ENCODE peak calls at places on chromosomes 4 and X, in five cellular contexts. One of them, this sample, is unnamed.

GRCh38 chr4:85860066-85860465 is 385.1 kb downstream of the ARHGAP24 start:
- DNase-seq in endothelial cell: no peak
- DNase-seq in epithelial cell of proximal tubule: no peak
- DNase-seq in type B pancreatic cell: no peak
- DNase-seq in progenitor cell of endocrine pancreas: no peak
- DNase-seq in this sample: no peak

GRCh38 chrX:8844157-8844556 is 43.0 kb upstream of the FAM9A start:
- DNase-seq in progenitor cell of endocrine pancreas: no peak
- DNase-seq in endothelial cell: no peak
- DNase-seq in type B pancreatic cell: no peak
- DNase-seq in epithelial cell of proximal tubule: no peak
- DNase-seq in this sample: no peak

GRCh38 chr4:176794151-176794550 is 1.4 kb upstream of the VEGFC start:
- DNase-seq in type B pancreatic cell: no peak
- DNase-seq in epithelial cell of proximal tubule: no peak
- DNase-seq in progenitor cell of endocrine pancreas: no peak
- DNase-seq in endothelial cell: no peak
- DNase-seq in this sample: no peak

GRCh38 chr4:173990879-173991231 is 292.6 kb downstream of the FBXO8 start:
- DNase-seq in endothelial cell: no peak
- DNase-seq in type B pancreatic cell: no peak
- DNase-seq in epithelial cell of proximal tubule: no peak
- DNase-seq in progenitor cell of endocrine pancreas: no peak
- DNase-seq in this sample: no peak

GRCh38 chr4:86044593-86044985 is 315.3 kb downstream of the MAPK10 start:
- DNase-seq in endothelial cell: no peak
- DNase-seq in type B pancreatic cell: no peak
- DNase-seq in progenitor cell of endocrine pancreas: no peak
- DNase-seq in epithelial cell of proximal tubule: no peak
- DNase-seq in this sample: no peak

GRCh38 chrX:125673758-125674157 is 354.1 kb downstream of the TEX13C start:
- DNase-seq in epithelial cell of proximal tubule: no peak
- DNase-seq in progenitor cell of endocrine pancreas: no peak
- DNase-seq in type B pancreatic cell: no peak
- DNase-seq in endothelial cell: no peak
- DNase-seq in this sample: no peak

GRCh38 chr4:6385288-6385687 is 87.1 kb downstream of the PPP2R2C start:
- DNase-seq in type B pancreatic cell: no peak
- DNase-seq in endothelial cell: no peak
- DNase-seq in progenitor cell of endocrine pancreas: no peak
- DNase-seq in epithelial cell of proximal tubule: no peak
- DNase-seq in this sample: no peak

GRCh38 chr4:69224891-69225290 is 10.3 kb upstream of the UGT2B11 start:
- DNase-seq in progenitor cell of endocrine pancreas: no peak
- DNase-seq in type B pancreatic cell: no peak
- DNase-seq in epithelial cell of proximal tubule: no peak
- DNase-seq in endothelial cell: no peak
- DNase-seq in this sample: no peak

GRCh38 chr4:138330531-138330930 is 88.4 kb upstream of the SLC7A11 start:
- DNase-seq in endothelial cell: no peak
- DNase-seq in progenitor cell of endocrine pancreas: no peak
- DNase-seq in type B pancreatic cell: no peak
- DNase-seq in epithelial cell of proximal tubule: no peak
- DNase-seq in this sample: no peak

GRCh38 chr4:680931-681645 is 6.7 kb downstream of the MYL5 start:
- DNase-seq in epithelial cell of proximal tubule: no peak
- DNase-seq in endothelial cell: peak
- DNase-seq in type B pancreatic cell: peak
- DNase-seq in progenitor cell of endocrine pancreas: no peak
- DNase-seq in this sample: peak

GRCh38 chrX:49106930-49107329 is 16.6 kb downstream of the GPKOW start:
- DNase-seq in endothelial cell: peak
- DNase-seq in progenitor cell of endocrine pancreas: no peak
- DNase-seq in epithelial cell of proximal tubule: peak
- DNase-seq in type B pancreatic cell: no peak
- DNase-seq in this sample: no peak

GRCh38 chr4:189305500-189305899 is 635.2 kb upstream of the FRG1 start:
- DNase-seq in epithelial cell of proximal tubule: no peak
- DNase-seq in endothelial cell: no peak
- DNase-seq in type B pancreatic cell: no peak
- DNase-seq in progenitor cell of endocrine pancreas: no peak
- DNase-seq in this sample: no peak

GRCh38 chrX:54043696-54044125 is 562 bp downstream of the PHF8 start:
- DNase-seq in epithelial cell of proximal tubule: no peak
- DNase-seq in endothelial cell: peak
- DNase-seq in type B pancreatic cell: peak
- DNase-seq in progenitor cell of endocrine pancreas: peak
- DNase-seq in this sample: no peak

GRCh38 chr4:77001907-77002306 is 52.4 kb downstream of the SEPTIN11 start:
- DNase-seq in endothelial cell: no peak
- DNase-seq in type B pancreatic cell: no peak
- DNase-seq in epithelial cell of proximal tubule: no peak
- DNase-seq in progenitor cell of endocrine pancreas: no peak
- DNase-seq in this sample: no peak

GRCh38 chr4:14529653-14530052 is 472.6 kb upstream of the CPEB2 start:
- DNase-seq in progenitor cell of endocrine pancreas: no peak
- DNase-seq in epithelial cell of proximal tubule: no peak
- DNase-seq in type B pancreatic cell: no peak
- DNase-seq in endothelial cell: no peak
- DNase-seq in this sample: peak

GRCh38 chr4:38815879-38816782 is 11.5 kb upstream of the TLR1 start:
- DNase-seq in endothelial cell: no peak
- DNase-seq in type B pancreatic cell: no peak
- DNase-seq in progenitor cell of endocrine pancreas: no peak
- DNase-seq in epithelial cell of proximal tubule: no peak
- DNase-seq in this sample: no peak

GRCh38 chr4:56737666-56738065 is 56.6 kb upstream of the HOPX start:
- DNase-seq in type B pancreatic cell: no peak
- DNase-seq in epithelial cell of proximal tubule: no peak
- DNase-seq in endothelial cell: no peak
- DNase-seq in progenitor cell of endocrine pancreas: no peak
- DNase-seq in this sample: no peak
- TF ChIP-seq CTCF in type B pancreatic cell: no peak
- TF ChIP-seq CTCF in epithelial cell of proximal tubule: no peak
- TF ChIP-seq CTCF in endothelial cell: no peak
- TF ChIP-seq CTCF in progenitor cell of endocrine pancreas: no peak
- TF ChIP-seq CTCF in this sample: no peak

GRCh38 chr4:56799824-56800756 is 21.4 kb downstream of the SPINK2 start:
- DNase-seq in type B pancreatic cell: peak
- DNase-seq in epithelial cell of proximal tubule: peak
- DNase-seq in endothelial cell: peak
- DNase-seq in progenitor cell of endocrine pancreas: peak
- DNase-seq in this sample: peak
- TF ChIP-seq CTCF in type B pancreatic cell: peak
- TF ChIP-seq CTCF in epithelial cell of proximal tubule: peak
- TF ChIP-seq CTCF in endothelial cell: peak
- TF ChIP-seq CTCF in progenitor cell of endocrine pancreas: peak
- TF ChIP-seq CTCF in this sample: peak

DNA sequence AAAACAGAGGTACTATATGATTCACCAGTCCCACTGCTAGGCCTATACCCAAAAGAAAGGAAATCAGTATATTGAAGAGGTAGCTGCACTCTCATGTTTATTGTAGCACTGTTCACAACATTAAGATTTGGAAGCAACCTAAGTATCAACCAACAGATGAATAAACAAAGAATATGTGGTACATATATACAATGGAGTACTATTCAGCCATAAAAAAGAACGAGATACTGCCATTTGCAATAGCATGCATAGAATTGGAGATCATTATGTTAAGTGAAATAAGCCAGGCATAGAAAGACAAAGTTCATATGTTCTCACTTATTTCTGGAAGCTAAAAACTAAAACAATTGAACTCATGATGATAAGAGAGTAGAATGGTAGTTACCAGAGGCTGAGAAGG is 72.6 kb downstream of the FGF16 start:
- DNase-seq in type B pancreatic cell: no peak
- DNase-seq in endothelial cell: no peak
- DNase-seq in progenitor cell of endocrine pancreas: no peak
- DNase-seq in epithelial cell of proximal tubule: no peak
- DNase-seq in this sample: no peak
- TF ChIP-seq CTCF in type B pancreatic cell: no peak
- TF ChIP-seq CTCF in endothelial cell: no peak
- TF ChIP-seq CTCF in progenitor cell of endocrine pancreas: no peak
- TF ChIP-seq CTCF in epithelial cell of proximal tubule: no peak
- TF ChIP-seq CTCF in this sample: no peak

GRCh38 chrX:1224954-1225353 is 12.5 kb upstream of the CRLF2 start:
- DNase-seq in epithelial cell of proximal tubule: no peak
- DNase-seq in endothelial cell: no peak
- DNase-seq in type B pancreatic cell: no peak
- DNase-seq in progenitor cell of endocrine pancreas: no peak
- DNase-seq in this sample: no peak
- TF ChIP-seq CTCF in epithelial cell of proximal tubule: no peak
- TF ChIP-seq CTCF in endothelial cell: no peak
- TF ChIP-seq CTCF in type B pancreatic cell: no peak
- TF ChIP-seq CTCF in progenitor cell of endocrine pancreas: no peak
- TF ChIP-seq CTCF in this sample: no peak

GRCh38 chr4:102627831-102628523 is 126.8 kb downstream of the NFKB1 start:
- DNase-seq in epithelial cell of proximal tubule: no peak
- DNase-seq in progenitor cell of endocrine pancreas: no peak
- DNase-seq in type B pancreatic cell: no peak
- DNase-seq in endothelial cell: no peak
- DNase-seq in this sample: no peak

GRCh38 chr4:102629686-102630085 is 128.5 kb downstream of the NFKB1 start:
- DNase-seq in progenitor cell of endocrine pancreas: no peak
- DNase-seq in epithelial cell of proximal tubule: no peak
- DNase-seq in type B pancreatic cell: no peak
- DNase-seq in endothelial cell: no peak
- DNase-seq in this sample: no peak

GRCh38 chr4:102620697-102621497 is 119.7 kb downstream of the NFKB1 start:
- DNase-seq in progenitor cell of endocrine pancreas: peak
- DNase-seq in type B pancreatic cell: no peak
- DNase-seq in epithelial cell of proximal tubule: peak
- DNase-seq in endothelial cell: no peak
- DNase-seq in this sample: no peak

GRCh38 chr4:102623622-102624021 is 122.5 kb downstream of the NFKB1 start:
- DNase-seq in epithelial cell of proximal tubule: no peak
- DNase-seq in endothelial cell: no peak
- DNase-seq in progenitor cell of endocrine pancreas: no peak
- DNase-seq in type B pancreatic cell: no peak
- DNase-seq in this sample: peak

GRCh38 chr4:102625232-102625930 is 124.2 kb downstream of the NFKB1 start:
- DNase-seq in type B pancreatic cell: no peak
- DNase-seq in endothelial cell: no peak
- DNase-seq in progenitor cell of endocrine pancreas: no peak
- DNase-seq in epithelial cell of proximal tubule: no peak
- DNase-seq in this sample: no peak
- TF ChIP-seq CTCF in type B pancreatic cell: peak
- TF ChIP-seq CTCF in endothelial cell: no peak
- TF ChIP-seq CTCF in progenitor cell of endocrine pancreas: no peak
- TF ChIP-seq CTCF in epithelial cell of proximal tubule: peak
- TF ChIP-seq CTCF in this sample: peak

DNA sequence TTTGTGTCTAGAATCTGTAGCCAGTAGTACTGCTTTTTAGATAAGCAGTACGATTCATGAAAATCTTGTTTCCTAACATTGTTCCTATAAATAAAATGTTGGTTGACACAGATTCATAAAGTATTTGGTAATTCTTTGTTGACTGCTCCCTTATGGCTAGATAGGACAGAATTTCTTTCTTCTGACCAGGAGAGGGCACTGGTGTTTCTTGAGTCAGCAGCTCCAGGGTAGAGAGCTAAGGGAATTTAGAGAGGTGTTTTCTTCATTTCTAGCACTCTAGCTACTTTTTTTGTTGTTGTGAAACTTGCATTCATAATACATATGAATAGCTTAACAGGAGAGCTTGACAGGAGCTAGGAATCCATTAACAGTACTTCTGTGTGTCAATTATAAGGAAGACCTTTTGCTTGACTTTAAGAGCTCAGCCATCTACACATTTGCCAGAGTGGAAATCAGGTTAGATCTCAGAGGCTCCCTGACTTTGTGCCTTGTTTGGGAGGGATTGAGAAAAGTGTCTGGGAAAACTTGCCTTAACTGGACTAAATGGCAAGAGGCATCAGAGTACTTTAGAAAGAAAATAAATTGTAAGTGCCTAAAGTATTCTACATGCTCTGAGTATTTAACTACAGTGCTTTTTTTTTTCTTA is 756.1 kb downstream of the SH3BGRL start:
- DNase-seq in epithelial cell of proximal tubule: no peak
- DNase-seq in progenitor cell of endocrine pancreas: no peak
- DNase-seq in endothelial cell: no peak
- DNase-seq in type B pancreatic cell: no peak
- DNase-seq in this sample: no peak
- TF ChIP-seq CTCF in epithelial cell of proximal tubule: peak
- TF ChIP-seq CTCF in progenitor cell of endocrine pancreas: no peak
- TF ChIP-seq CTCF in endothelial cell: no peak
- TF ChIP-seq CTCF in type B pancreatic cell: peak
- TF ChIP-seq CTCF in this sample: no peak